ENCODE peak calls at places on chromosomes 6 and 20, in four cellular contexts. E is K562, K is HepG2, V is GM12878. T is an unnamed sample.

GRCh38 chr6:3986241-3986640 is 92.7 kb downstream of the FAM217A start:
- DNase-seq in E (no peak), V (no peak), K (no peak), T (no peak)

GRCh38 chr6:56540950-56541600 is 101.6 kb downstream of the DST start:
- DNase-seq in E (no peak), K (peak), V (no peak), T (no peak)

GRCh38 chr6:11969092-11969491 is 43.0 kb upstream of the HIVEP1 start:
- DNase-seq in E (no peak), K (no peak), V (no peak), T (no peak)

GRCh38 chr6:112037783-112038216 is 16.1 kb upstream of the CCN6 start:
- DNase-seq in V (no peak), K (no peak), E (no peak), T (no peak)

GRCh38 chr6:54802775-54803631 is 43.6 kb upstream of the FAM83B start:
- DNase-seq in K (no peak), V (no peak), E (no peak), T (no peak)

GRCh38 chr20:50110141-50111047 is 2.6 kb downstream of the UBE2V1 start:
- DNase-seq in K (peak), E (no peak), V (peak), T (no peak)

GRCh38 chr6:142843344-142843743 is 101.6 kb downstream of the HIVEP2 start:
- DNase-seq in E (no peak), V (no peak), K (no peak), T (no peak)

GRCh38 chr20:1302578-1303541 is 26.1 kb downstream of the SDCBP2 start:
- DNase-seq in E (no peak), V (no peak), K (no peak), T (no peak)

GRCh38 chr6:127630800-127631199 is 53.8 kb downstream of the C6orf58 start:
- DNase-seq in K (no peak), E (no peak), V (no peak), T (no peak)

GRCh38 chr6:12911387-12911960 is 194.9 kb downstream of the PHACTR1 start:
- DNase-seq in K (peak), V (no peak), E (peak), T (peak)

GRCh38 chr6:11270030-11271027 is 37.9 kb upstream of the NEDD9 start:
- DNase-seq in V (no peak), E (no peak), K (peak), T (peak)

GRCh38 chr20:47678130-47678453 is 107.2 kb downstream of the SULF2 start:
- DNase-seq in E (no peak), V (no peak), K (no peak), T (no peak)

GRCh38 chr6:53623497-53623896 is 42.1 kb downstream of the KLHL31 start:
- DNase-seq in K (no peak), E (no peak), V (no peak), T (no peak)

GRCh38 chr6:159163901-159164370 is 5.3 kb upstream of the FNDC1 start:
- DNase-seq in E (no peak), V (no peak), K (no peak), T (no peak)

GRCh38 chr6:28333047-28333446 is 2.9 kb downstream of the ZSCAN31 start:
- DNase-seq in V (no peak), K (no peak), E (no peak), T (no peak)

GRCh38 chr6:105793132-105793531 is 293.0 kb upstream of the PRDM1 start:
- DNase-seq in K (no peak), V (no peak), E (peak), T (no peak)

GRCh38 chr6:90914312-90914711 is 327.4 kb upstream of the MAP3K7 start:
- DNase-seq in V (no peak), E (no peak), K (no peak), T (no peak)

DNA sequence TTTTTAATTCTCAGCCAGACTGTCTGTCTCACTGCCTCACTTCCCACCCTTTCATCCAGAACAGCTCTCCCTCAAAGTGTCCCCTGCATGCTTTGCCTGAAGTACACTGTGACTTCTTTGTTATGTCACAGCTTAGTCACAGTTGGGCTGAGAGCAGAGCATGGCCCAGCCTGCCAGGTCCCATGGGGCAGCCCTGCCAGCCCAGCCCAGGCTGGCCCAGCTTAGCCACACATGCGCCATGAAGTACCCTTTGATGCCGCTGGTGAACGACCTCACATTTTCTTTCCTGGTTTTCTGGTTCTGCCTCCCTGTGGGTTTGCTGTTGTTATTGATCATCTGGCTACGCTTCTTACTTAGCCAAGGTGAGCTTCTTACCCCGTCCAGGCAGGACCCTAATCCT is at the start of gene ADIG:
- DNase-seq in V (no peak), K (peak), E (no peak), T (no peak)
- TF ChIP-seq BHLHE40 in V (no peak), K (no peak), E (no peak), T (no peak)

GRCh38 chr6:167351656-167352354 is 26.9 kb downstream of the TTLL2 start:
- DNase-seq in V (no peak), E (no peak), K (no peak), T (no peak)

GRCh38 chr6:167345960-167346359 is 21.1 kb downstream of the TTLL2 start:
- DNase-seq in K (no peak), V (no peak), E (no peak), T (no peak)

GRCh38 chr6:167350322-167350721 is 25.4 kb downstream of the TTLL2 start:
- DNase-seq in K (no peak), V (no peak), E (no peak), T (no peak)

GRCh38 chr6:167350731-167351655 is 26.1 kb downstream of the TTLL2 start:
- DNase-seq in E (peak), V (peak), K (no peak), T (peak)

DNA sequence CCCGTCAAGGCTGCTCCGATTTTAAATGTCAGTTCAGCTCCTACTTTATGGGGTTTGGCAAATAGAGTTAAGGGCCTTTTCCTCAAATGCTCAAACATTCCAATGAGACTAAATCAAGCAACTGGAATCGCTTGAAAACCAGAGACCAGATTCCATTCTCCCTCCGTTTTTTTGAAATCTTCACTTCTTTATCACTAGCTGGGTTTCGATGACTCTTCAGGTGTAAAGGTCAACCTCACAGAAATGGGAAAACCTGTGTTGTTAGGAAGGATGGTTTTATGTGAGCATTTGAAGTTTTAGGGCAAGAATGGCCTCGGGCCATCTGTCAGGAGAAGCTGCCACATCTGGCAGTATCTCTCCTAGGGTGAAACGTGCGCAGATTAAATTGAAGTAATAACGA is 24.9 kb downstream of the TTLL2 start:
- DNase-seq in V (no peak), E (no peak), K (peak), T (no peak)
- TF ChIP-seq FOXM1 in V (no peak), E (no peak), K (no peak), T (no peak)

GRCh38 chr20:63091901-63092659 is 85.3 kb upstream of the BHLHE23 start:
- DNase-seq in K (no peak), V (no peak), E (no peak), T (no peak)
- TF ChIP-seq BHLHE40 in K (no peak), V (no peak), E (no peak), T (no peak)

DNA sequence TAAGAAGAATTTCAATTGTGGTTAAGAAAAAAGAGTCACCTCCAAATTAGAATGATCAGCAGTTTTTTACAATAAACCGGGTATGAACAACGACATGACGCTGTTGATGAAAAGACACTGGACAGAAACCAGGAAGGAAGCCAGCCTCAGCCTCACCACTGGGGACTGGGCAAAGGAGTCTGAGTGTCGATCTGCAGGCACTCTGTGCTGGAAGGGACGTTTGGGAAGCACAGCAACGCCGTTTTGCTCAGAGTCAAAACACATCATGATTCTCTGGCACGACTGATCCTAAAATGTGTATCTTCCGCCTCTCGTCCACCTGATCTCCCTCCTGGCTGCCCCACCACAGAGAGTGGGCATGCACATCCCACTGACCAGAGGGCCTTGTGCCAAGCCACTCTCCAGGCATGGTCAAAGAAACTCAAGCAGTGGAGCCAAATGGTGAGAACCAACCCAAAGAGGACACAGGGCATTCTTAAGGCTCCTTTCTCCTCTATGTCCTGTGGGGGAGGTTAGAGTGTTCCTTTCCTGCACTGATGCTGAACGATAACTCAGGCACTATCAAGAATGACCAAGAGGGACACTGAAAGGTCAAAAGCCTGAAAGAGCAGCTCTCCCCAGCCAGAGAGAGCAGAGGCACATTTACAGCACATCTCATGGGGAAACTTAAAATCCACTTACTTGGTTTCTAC is 68.8 kb downstream of the AGPAT4 start:
- DNase-seq in K (no peak), V (no peak), E (peak), T (no peak)
- TF ChIP-seq FOXM1 in K (no peak), V (no peak), E (peak), T (no peak)

DNA sequence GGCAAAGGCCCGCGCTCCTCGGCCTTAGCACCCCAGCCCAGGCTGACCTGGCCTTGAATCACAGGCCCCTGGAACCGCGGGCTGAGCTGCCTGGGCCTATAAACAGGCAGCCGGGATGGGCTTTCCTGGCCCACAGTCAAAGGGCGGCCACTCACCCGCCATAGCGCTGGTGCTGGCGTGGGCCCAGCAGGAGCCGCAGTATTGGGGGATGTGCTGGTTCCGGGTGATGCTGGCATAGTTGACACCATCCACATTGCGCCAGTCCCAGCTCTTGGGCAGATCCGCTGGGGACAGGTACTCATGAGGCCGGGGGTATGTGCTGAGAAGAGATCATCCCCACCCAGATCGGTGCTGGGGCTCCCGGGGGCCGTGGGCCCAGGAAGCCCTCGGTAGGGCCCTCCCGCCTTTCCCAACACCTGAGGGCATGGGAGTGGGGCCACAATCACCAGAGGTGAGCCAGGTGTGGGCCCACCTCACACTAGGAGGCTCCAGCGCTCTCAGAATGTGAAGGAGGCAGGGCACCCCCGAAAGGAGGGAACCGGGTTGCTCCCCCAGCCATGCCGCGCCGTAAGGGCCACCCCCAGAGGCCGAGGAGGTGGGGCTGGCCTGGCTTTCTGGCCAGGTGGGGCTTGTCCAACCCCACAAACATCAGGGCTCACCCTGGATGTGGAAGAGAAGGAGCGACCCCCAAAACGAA is 739 bp downstream of the CTSZ start:
- DNase-seq in K (no peak), V (no peak), E (no peak), T (no peak)
- TF ChIP-seq BHLHE40 in K (no peak), V (no peak), E (no peak), T (no peak)

T was measured in HEK293T.